ENCODE peak calls at places on chromosomes 1 and 21, in five cellular contexts. One of them, this sample, is unnamed.

GRCh38 chr1:228374711-228375577 is 31.7 kb downstream of the TRIM11 start:
- DNase-seq in choroid plexus epithelial cell: peak
- DNase-seq in breast epithelium: peak
- DNase-seq in GM12865: no peak
- DNase-seq in mesothelial cell of epicardium: peak
- DNase-seq in this sample: no peak

GRCh38 chr1:77282866-77283539 is 1.2 kb downstream of the AK5 start:
- DNase-seq in choroid plexus epithelial cell: no peak
- DNase-seq in breast epithelium: no peak
- DNase-seq in GM12865: no peak
- DNase-seq in mesothelial cell of epicardium: no peak
- DNase-seq in this sample: no peak

GRCh38 chr1:25727026-25727818 is 72.8 kb upstream of the SELENON start:
- DNase-seq in breast epithelium: no peak
- DNase-seq in GM12865: no peak
- DNase-seq in choroid plexus epithelial cell: peak
- DNase-seq in mesothelial cell of epicardium: no peak
- DNase-seq in this sample: no peak

GRCh38 chr21:34935868-34936267 is 113.2 kb downstream of the RUNX1 start:
- DNase-seq in breast epithelium: no peak
- DNase-seq in choroid plexus epithelial cell: no peak
- DNase-seq in GM12865: no peak
- DNase-seq in mesothelial cell of epicardium: no peak
- DNase-seq in this sample: no peak

GRCh38 chr21:27213328-27213727 is 246.4 kb upstream of the ADAMTS5 start:
- DNase-seq in mesothelial cell of epicardium: no peak
- DNase-seq in choroid plexus epithelial cell: peak
- DNase-seq in GM12865: no peak
- DNase-seq in breast epithelium: no peak
- DNase-seq in this sample: no peak

GRCh38 chr1:88593358-88593757 is 90.7 kb upstream of the PKN2 start:
- DNase-seq in breast epithelium: no peak
- DNase-seq in choroid plexus epithelial cell: no peak
- DNase-seq in GM12865: no peak
- DNase-seq in mesothelial cell of epicardium: no peak
- DNase-seq in this sample: no peak

GRCh38 chr21:28635541-28635940 is 357.1 kb downstream of the LTN1 start:
- DNase-seq in GM12865: no peak
- DNase-seq in breast epithelium: no peak
- DNase-seq in mesothelial cell of epicardium: no peak
- DNase-seq in choroid plexus epithelial cell: no peak
- DNase-seq in this sample: no peak

GRCh38 chr1:175755516-175755915 is 12.1 kb upstream of the TNR start:
- DNase-seq in breast epithelium: no peak
- DNase-seq in GM12865: no peak
- DNase-seq in choroid plexus epithelial cell: no peak
- DNase-seq in mesothelial cell of epicardium: no peak
- DNase-seq in this sample: no peak

GRCh38 chr1:170807432-170807831 is 127.9 kb upstream of the MROH9 start:
- DNase-seq in GM12865: no peak
- DNase-seq in breast epithelium: no peak
- DNase-seq in choroid plexus epithelial cell: peak
- DNase-seq in mesothelial cell of epicardium: no peak
- DNase-seq in this sample: no peak

GRCh38 chr21:31289702-31290101 is 54.4 kb downstream of the TIAM1 start:
- DNase-seq in choroid plexus epithelial cell: no peak
- DNase-seq in mesothelial cell of epicardium: no peak
- DNase-seq in breast epithelium: no peak
- DNase-seq in GM12865: peak
- DNase-seq in this sample: no peak

GRCh38 chr1:180228648-180229482 is 1.2 kb upstream of the LHX4 start:
- DNase-seq in choroid plexus epithelial cell: no peak
- DNase-seq in GM12865: peak
- DNase-seq in mesothelial cell of epicardium: no peak
- DNase-seq in breast epithelium: no peak
- DNase-seq in this sample: no peak

GRCh38 chr1:24999426-24999825 is 69.3 kb upstream of the RUNX3 start:
- DNase-seq in breast epithelium: no peak
- DNase-seq in GM12865: no peak
- DNase-seq in mesothelial cell of epicardium: no peak
- DNase-seq in choroid plexus epithelial cell: no peak
- DNase-seq in this sample: no peak

GRCh38 chr1:224670506-224670905 is 54.4 kb downstream of the CNIH3 start:
- DNase-seq in GM12865: no peak
- DNase-seq in breast epithelium: no peak
- DNase-seq in choroid plexus epithelial cell: no peak
- DNase-seq in mesothelial cell of epicardium: no peak
- DNase-seq in this sample: no peak

GRCh38 chr1:13892671-13893325 is 192.8 kb downstream of the PRDM2 start:
- DNase-seq in choroid plexus epithelial cell: no peak
- DNase-seq in breast epithelium: no peak
- DNase-seq in mesothelial cell of epicardium: peak
- DNase-seq in GM12865: no peak
- DNase-seq in this sample: no peak

GRCh38 chr1:209758360-209758759 is 2.5 kb downstream of the TRAF3IP3 start:
- DNase-seq in mesothelial cell of epicardium: no peak
- DNase-seq in breast epithelium: no peak
- DNase-seq in GM12865: no peak
- DNase-seq in choroid plexus epithelial cell: no peak
- DNase-seq in this sample: no peak

GRCh38 chr1:206493279-206493678 is 14.1 kb upstream of the RASSF5 start:
- DNase-seq in breast epithelium: no peak
- DNase-seq in choroid plexus epithelial cell: no peak
- DNase-seq in GM12865: no peak
- DNase-seq in mesothelial cell of epicardium: no peak
- DNase-seq in this sample: no peak

GRCh38 chr1:76928511-76928910 is 61.2 kb downstream of the ST6GALNAC5 start:
- DNase-seq in choroid plexus epithelial cell: no peak
- DNase-seq in mesothelial cell of epicardium: no peak
- DNase-seq in GM12865: no peak
- DNase-seq in breast epithelium: no peak
- DNase-seq in this sample: no peak

GRCh38 chr1:194069168-194069830 is 882.9 kb upstream of the B3GALT2 start:
- DNase-seq in choroid plexus epithelial cell: peak
- DNase-seq in breast epithelium: no peak
- DNase-seq in mesothelial cell of epicardium: no peak
- DNase-seq in GM12865: no peak
- DNase-seq in this sample: no peak

GRCh38 chr1:111032295-111032897 is 68.7 kb upstream of the LRIF1 start:
- DNase-seq in breast epithelium: no peak
- DNase-seq in choroid plexus epithelial cell: peak
- DNase-seq in mesothelial cell of epicardium: no peak
- DNase-seq in GM12865: peak
- DNase-seq in this sample: no peak

GRCh38 chr1:23167353-23168078 is 1.1 kb downstream of the LUZP1 start:
- DNase-seq in GM12865: peak
- DNase-seq in breast epithelium: peak
- DNase-seq in choroid plexus epithelial cell: peak
- DNase-seq in mesothelial cell of epicardium: peak
- DNase-seq in this sample: peak

GRCh38 chr1:88741413-88741812 is 57.3 kb downstream of the PKN2 start:
- DNase-seq in mesothelial cell of epicardium: no peak
- DNase-seq in GM12865: no peak
- DNase-seq in breast epithelium: no peak
- DNase-seq in choroid plexus epithelial cell: peak
- DNase-seq in this sample: no peak

GRCh38 chr1:119141020-119141424 is 569 bp upstream of the WARS2 start:
- DNase-seq in choroid plexus epithelial cell: peak
- DNase-seq in breast epithelium: peak
- DNase-seq in GM12865: peak
- DNase-seq in mesothelial cell of epicardium: no peak
- DNase-seq in this sample: no peak

GRCh38 chr1:82562448-82562847 is 761.7 kb downstream of the ADGRL2 start:
- DNase-seq in mesothelial cell of epicardium: no peak
- DNase-seq in GM12865: no peak
- DNase-seq in breast epithelium: no peak
- DNase-seq in choroid plexus epithelial cell: no peak
- DNase-seq in this sample: no peak

GRCh38 chr1:8665824-8666223 is 151.6 kb downstream of the RERE start:
- DNase-seq in choroid plexus epithelial cell: no peak
- DNase-seq in breast epithelium: no peak
- DNase-seq in GM12865: no peak
- DNase-seq in mesothelial cell of epicardium: no peak
- DNase-seq in this sample: no peak

GRCh38 chr21:39881661-39882060 is 14.4 kb downstream of the PCP4 start:
- DNase-seq in mesothelial cell of epicardium: no peak
- DNase-seq in GM12865: no peak
- DNase-seq in breast epithelium: no peak
- DNase-seq in choroid plexus epithelial cell: no peak
- DNase-seq in this sample: no peak
- TF ChIP-seq CTCF in mesothelial cell of epicardium: no peak
- TF ChIP-seq CTCF in GM12865: no peak
- TF ChIP-seq CTCF in breast epithelium: no peak
- TF ChIP-seq CTCF in choroid plexus epithelial cell: no peak
- TF ChIP-seq CTCF in this sample: no peak

GRCh38 chr1:57017717-57018116 is 51.9 kb upstream of the C8B start:
- DNase-seq in breast epithelium: no peak
- DNase-seq in choroid plexus epithelial cell: peak
- DNase-seq in GM12865: peak
- DNase-seq in mesothelial cell of epicardium: no peak
- DNase-seq in this sample: no peak
- TF ChIP-seq CTCF in breast epithelium: no peak
- TF ChIP-seq CTCF in choroid plexus epithelial cell: peak
- TF ChIP-seq CTCF in GM12865: peak
- TF ChIP-seq CTCF in mesothelial cell of epicardium: peak
- TF ChIP-seq CTCF in this sample: no peak

GRCh38 chr1:63466759-63467158 is 56.3 kb downstream of the ITGB3BP start:
- DNase-seq in GM12865: no peak
- DNase-seq in breast epithelium: no peak
- DNase-seq in choroid plexus epithelial cell: no peak
- DNase-seq in mesothelial cell of epicardium: no peak
- DNase-seq in this sample: no peak
- TF ChIP-seq CTCF in GM12865: no peak
- TF ChIP-seq CTCF in breast epithelium: no peak
- TF ChIP-seq CTCF in choroid plexus epithelial cell: peak
- TF ChIP-seq CTCF in mesothelial cell of epicardium: no peak
- TF ChIP-seq CTCF in this sample: no peak

GRCh38 chr1:96236156-96236739 is 485.3 kb upstream of the PTBP2 start:
- DNase-seq in choroid plexus epithelial cell: peak
- DNase-seq in mesothelial cell of epicardium: no peak
- DNase-seq in GM12865: peak
- DNase-seq in breast epithelium: no peak
- DNase-seq in this sample: no peak
- TF ChIP-seq CTCF in choroid plexus epithelial cell: peak
- TF ChIP-seq CTCF in mesothelial cell of epicardium: peak
- TF ChIP-seq CTCF in GM12865: peak
- TF ChIP-seq CTCF in breast epithelium: peak
- TF ChIP-seq CTCF in this sample: peak

GRCh38 chr1:230108580-230108979 is 41.5 kb downstream of the GALNT2 start:
- DNase-seq in mesothelial cell of epicardium: no peak
- DNase-seq in GM12865: no peak
- DNase-seq in choroid plexus epithelial cell: no peak
- DNase-seq in breast epithelium: no peak
- DNase-seq in this sample: no peak

GRCh38 chr1:230107941-230108340 is 40.9 kb downstream of the GALNT2 start:
- DNase-seq in GM12865: no peak
- DNase-seq in mesothelial cell of epicardium: no peak
- DNase-seq in choroid plexus epithelial cell: no peak
- DNase-seq in breast epithelium: no peak
- DNase-seq in this sample: no peak

GRCh38 chr1:230109066-230109465 is 42.0 kb downstream of the GALNT2 start:
- DNase-seq in mesothelial cell of epicardium: no peak
- DNase-seq in GM12865: peak
- DNase-seq in breast epithelium: no peak
- DNase-seq in choroid plexus epithelial cell: no peak
- DNase-seq in this sample: no peak

GRCh38 chr1:230110971-230111370 is 43.9 kb downstream of the GALNT2 start:
- DNase-seq in mesothelial cell of epicardium: no peak
- DNase-seq in GM12865: no peak
- DNase-seq in choroid plexus epithelial cell: no peak
- DNase-seq in breast epithelium: no peak
- DNase-seq in this sample: no peak

GRCh38 chr1:230109871-230110667 is 43.0 kb downstream of the GALNT2 start:
- DNase-seq in breast epithelium: no peak
- DNase-seq in GM12865: peak
- DNase-seq in choroid plexus epithelial cell: no peak
- DNase-seq in mesothelial cell of epicardium: no peak
- DNase-seq in this sample: no peak
- TF ChIP-seq CTCF in breast epithelium: no peak
- TF ChIP-seq CTCF in GM12865: no peak
- TF ChIP-seq CTCF in choroid plexus epithelial cell: no peak
- TF ChIP-seq CTCF in mesothelial cell of epicardium: no peak
- TF ChIP-seq CTCF in this sample: peak

GRCh38 chr1:16033101-16033632 is 10.4 kb upstream of the CLCNKB start:
- DNase-seq in choroid plexus epithelial cell: no peak
- DNase-seq in GM12865: no peak
- DNase-seq in mesothelial cell of epicardium: no peak
- DNase-seq in breast epithelium: no peak
- DNase-seq in this sample: no peak
- TF ChIP-seq CTCF in choroid plexus epithelial cell: no peak
- TF ChIP-seq CTCF in GM12865: no peak
- TF ChIP-seq CTCF in mesothelial cell of epicardium: peak
- TF ChIP-seq CTCF in breast epithelium: no peak
- TF ChIP-seq CTCF in this sample: no peak

This sample was measured in osteocyte.